ENCODE peak calls at places on chromosomes 6 and 20, in five cellular contexts. G, C, V, W and B are unnamed samples.

GRCh38 chr6:52517502-52518278 is 59.2 kb downstream of the TRAM2 start:
- DNase-seq in V (no peak), C (peak), W (peak), G (no peak), B (no peak)

GRCh38 chr6:15462717-15463525 is 199.9 kb downstream of the DTNBP1 start:
- DNase-seq in V (no peak), G (no peak), W (no peak), C (no peak), B (no peak)

GRCh38 chr20:50776122-50776795 is 18.6 kb upstream of the BCAS4 start:
- DNase-seq in C (no peak), W (no peak), V (no peak), G (no peak), B (no peak)

GRCh38 chr6:152983637-152984386 is 971 bp upstream of the FBXO5 start:
- DNase-seq in W (peak), G (peak), C (peak), V (no peak), B (peak)

GRCh38 chr6:47288245-47289090 is 21.2 kb downstream of the TNFRSF21 start:
- DNase-seq in C (no peak), V (no peak), G (no peak), W (no peak), B (no peak)

GRCh38 chr6:5584072-5584471 is 322.8 kb downstream of the FARS2 start:
- DNase-seq in C (no peak), G (no peak), W (no peak), V (no peak), B (no peak)

GRCh38 chr6:45538636-45539035 is 160.9 kb upstream of the SUPT3H start:
- DNase-seq in V (no peak), G (no peak), W (no peak), C (no peak), B (no peak)

GRCh38 chr6:139872635-139873034 is 498.2 kb upstream of the CITED2 start:
- DNase-seq in G (no peak), W (no peak), V (no peak), C (no peak), B (no peak)

GRCh38 chr6:128580224-128581110 is 60.1 kb upstream of the PTPRK start:
- DNase-seq in V (no peak), C (no peak), W (no peak), G (no peak), B (no peak)

GRCh38 chr6:141269684-141270083 is 863.0 kb upstream of the GJE1 start:
- DNase-seq in W (no peak), V (no peak), G (no peak), C (no peak), B (no peak)

GRCh38 chr6:113065606-113066005 is 718.5 kb downstream of the RFPL4B start:
- DNase-seq in C (no peak), W (no peak), G (no peak), V (no peak), B (no peak)

GRCh38 chr6:139881728-139882211 is 507.3 kb upstream of the CITED2 start:
- DNase-seq in V (peak), G (no peak), W (no peak), C (peak), B (no peak)

GRCh38 chr6:140061422-140062041 is 687.1 kb upstream of the CITED2 start:
- DNase-seq in W (no peak), V (no peak), C (no peak), G (no peak), B (no peak)